ENCODE peak calls at places on chromosomes 4 and X, in four cellular contexts. Z is heart right ventricle, X is dorsolateral prefrontal cortex, P is uterus. H is an unnamed sample.

GRCh38 chr4:101269682-101270081 is 77.6 kb downstream of the PPP3CA start:
- DNase-seq in Z (no peak), X (no peak), P (no peak), H (no peak)

GRCh38 chr4:150150545-150151156 is 72.4 kb downstream of the DCLK2 start:
- DNase-seq in Z (peak), X (peak), P (no peak), H (no peak)

GRCh38 chr4:25378130-25378743 is 1.2 kb downstream of the ANAPC4 start:
- DNase-seq in Z (no peak), X (no peak), P (no peak), H (no peak)

GRCh38 chrX:134679226-134679625 is 21.0 kb upstream of the PLAC1 start:
- DNase-seq in Z (no peak), X (no peak), P (peak), H (no peak)

GRCh38 chrX:87583679-87584078 is 66.1 kb downstream of the KLHL4 start:
- DNase-seq in Z (no peak), X (no peak), P (no peak), H (no peak)

GRCh38 chrX:3204606-3205005 is 141.8 kb downstream of the MXRA5 start:
- DNase-seq in Z (no peak), X (no peak), P (no peak), H (no peak)

GRCh38 chr4:47913858-47914218 is 545 bp downstream of the NFXL1 start:
- DNase-seq in Z (peak), X (peak), P (peak), H (no peak)

GRCh38 chrX:17706676-17707075 is 30.6 kb upstream of the SCML1 start:
- DNase-seq in Z (no peak), X (no peak), P (peak), H (no peak)

GRCh38 chrX:13383907-13384306 is 64.1 kb upstream of the ATXN3L start:
- DNase-seq in Z (no peak), X (no peak), P (no peak), H (no peak)

GRCh38 chr4:169044723-169045447 is 34.8 kb upstream of the CBR4 start:
- DNase-seq in Z (no peak), X (no peak), P (no peak), H (no peak)

GRCh38 chr4:18105023-18106011 is 83.8 kb upstream of the LCORL start:
- DNase-seq in Z (no peak), X (no peak), P (no peak), H (no peak)

GRCh38 chrX:26050099-26050498 is 88.0 kb upstream of the MAGEB18 start:
- DNase-seq in Z (no peak), X (no peak), P (no peak), H (no peak)

GRCh38 chr4:153542835-153543234 is 76.7 kb downstream of the TMEM131L start:
- DNase-seq in Z (no peak), X (no peak), P (no peak), H (no peak)

GRCh38 chrX:41148553-41148952 is 63.3 kb downstream of the USP9X start:
- DNase-seq in Z (no peak), X (no peak), P (no peak), H (no peak)

GRCh38 chrX:14064632-14065432 is 35.1 kb upstream of the GEMIN8 start:
- DNase-seq in Z (no peak), X (no peak), P (no peak), H (no peak)

DNA sequence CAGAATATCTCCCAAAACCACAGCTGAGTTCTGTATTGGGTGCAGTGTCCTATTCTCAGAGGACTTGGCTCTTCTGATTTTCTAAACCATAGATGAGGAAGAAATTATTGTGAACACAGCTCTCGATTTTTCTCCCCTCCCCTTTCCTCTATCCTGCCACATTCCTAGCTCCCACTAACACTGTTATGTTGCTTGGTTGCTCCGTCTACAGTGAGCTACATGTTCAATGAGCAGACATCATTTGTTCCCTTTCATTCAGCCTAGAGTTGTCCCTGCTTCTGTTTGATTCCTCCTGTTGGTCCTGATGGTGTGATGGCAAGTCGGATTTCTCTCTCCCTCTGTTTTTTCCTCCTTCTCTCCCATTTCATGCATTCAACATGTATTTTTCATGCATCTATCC is 65.9 kb downstream of the DIPK2B start:
- DNase-seq in Z (no peak), X (no peak), P (no peak), H (no peak)
- H3K27ac ChIP-seq in Z (peak), X (peak), P (peak), H (no peak)

DNA sequence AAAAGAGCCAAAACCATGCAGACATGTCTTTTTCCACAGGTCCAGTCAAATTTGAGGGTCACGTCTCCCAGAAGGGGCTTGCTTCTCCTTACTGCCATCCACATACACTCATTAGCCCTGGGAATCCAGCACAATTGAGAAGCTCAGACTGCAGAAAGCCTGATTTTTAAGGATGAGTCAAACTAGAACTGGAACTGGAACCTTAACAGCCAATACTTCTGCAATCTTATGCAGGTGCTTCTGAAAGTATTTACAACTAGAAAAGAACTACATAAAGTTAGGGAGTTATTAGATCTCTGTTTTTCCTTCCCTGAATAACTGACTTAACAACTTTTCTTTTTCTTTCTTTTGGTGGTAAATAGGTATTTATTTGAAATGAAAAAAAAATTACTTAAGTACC is 86.3 kb downstream of the CDS1 start:
- DNase-seq in Z (no peak), X (no peak), P (no peak), H (no peak)
- H3K27ac ChIP-seq in Z (no peak), X (no peak), P (no peak), H (no peak)

DNA sequence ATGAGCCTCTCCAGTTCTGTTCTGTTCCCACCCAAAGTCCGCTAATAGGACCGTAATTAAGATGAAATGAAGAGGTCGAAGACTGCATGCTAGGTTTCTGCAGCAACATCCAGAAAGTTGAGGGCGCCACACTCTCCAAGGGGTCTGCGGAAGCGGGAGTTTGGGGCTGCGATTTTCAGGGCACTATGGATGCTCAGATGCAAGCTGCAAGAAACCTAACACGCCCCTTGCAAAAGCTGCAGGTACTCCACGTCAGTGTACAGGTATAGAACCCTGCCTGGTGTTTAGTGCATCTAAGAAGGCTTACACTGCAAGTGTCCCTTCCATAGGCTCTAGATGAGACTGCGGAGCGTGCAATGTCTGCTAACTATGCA is 61.4 kb downstream of the RHOXF2B start:
- DNase-seq in Z (no peak), X (no peak), P (no peak), H (no peak)
- H3K27ac ChIP-seq in Z (no peak), X (no peak), P (no peak), H (no peak)

DNA sequence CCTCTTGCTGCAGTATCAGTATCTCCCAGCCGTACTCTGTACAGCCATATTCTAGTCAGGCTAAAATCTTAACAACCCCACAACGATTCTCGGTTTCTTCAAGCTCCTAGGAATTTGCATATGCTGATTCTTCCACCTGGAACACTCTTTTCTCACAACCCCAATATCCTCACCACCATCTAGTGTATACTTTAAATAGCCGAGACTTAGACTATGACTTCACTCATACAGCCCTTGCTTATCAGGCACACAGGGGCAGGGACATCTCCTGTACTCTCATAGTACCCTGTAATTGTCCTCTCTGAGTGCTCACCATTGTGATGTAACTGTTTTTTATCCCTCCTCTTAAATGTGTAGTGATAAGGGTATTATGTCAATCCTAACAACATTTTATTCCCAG is 2126.4 kb upstream of the TENM3 start:
- DNase-seq in Z (no peak), X (no peak), P (no peak), H (no peak)
- H3K27ac ChIP-seq in Z (no peak), X (no peak), P (no peak), H (no peak)

DNA sequence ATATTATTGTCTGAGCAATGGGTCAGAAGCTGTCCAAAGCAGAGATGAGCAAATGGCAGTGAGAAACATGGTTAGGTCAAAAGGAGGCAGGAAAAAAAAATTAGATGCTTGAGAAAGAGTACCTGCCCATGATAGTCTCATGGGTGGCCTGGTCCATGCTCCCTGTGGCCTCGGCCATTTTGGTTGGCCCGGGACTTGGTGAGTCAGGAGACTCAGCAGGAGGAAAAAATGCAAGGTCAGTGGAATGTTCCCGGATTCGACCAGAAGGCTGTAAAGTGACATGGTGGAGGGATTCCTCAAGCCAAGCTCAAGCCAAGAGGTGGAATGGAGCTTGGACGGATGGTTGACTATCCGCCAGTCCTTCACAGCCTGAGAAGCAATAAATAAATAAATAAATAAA is 236.7 kb downstream of the ASMT start:
- DNase-seq in Z (no peak), X (no peak), P (no peak), H (no peak)
- H3K27ac ChIP-seq in Z (peak), X (no peak), P (no peak), H (no peak)

DNA sequence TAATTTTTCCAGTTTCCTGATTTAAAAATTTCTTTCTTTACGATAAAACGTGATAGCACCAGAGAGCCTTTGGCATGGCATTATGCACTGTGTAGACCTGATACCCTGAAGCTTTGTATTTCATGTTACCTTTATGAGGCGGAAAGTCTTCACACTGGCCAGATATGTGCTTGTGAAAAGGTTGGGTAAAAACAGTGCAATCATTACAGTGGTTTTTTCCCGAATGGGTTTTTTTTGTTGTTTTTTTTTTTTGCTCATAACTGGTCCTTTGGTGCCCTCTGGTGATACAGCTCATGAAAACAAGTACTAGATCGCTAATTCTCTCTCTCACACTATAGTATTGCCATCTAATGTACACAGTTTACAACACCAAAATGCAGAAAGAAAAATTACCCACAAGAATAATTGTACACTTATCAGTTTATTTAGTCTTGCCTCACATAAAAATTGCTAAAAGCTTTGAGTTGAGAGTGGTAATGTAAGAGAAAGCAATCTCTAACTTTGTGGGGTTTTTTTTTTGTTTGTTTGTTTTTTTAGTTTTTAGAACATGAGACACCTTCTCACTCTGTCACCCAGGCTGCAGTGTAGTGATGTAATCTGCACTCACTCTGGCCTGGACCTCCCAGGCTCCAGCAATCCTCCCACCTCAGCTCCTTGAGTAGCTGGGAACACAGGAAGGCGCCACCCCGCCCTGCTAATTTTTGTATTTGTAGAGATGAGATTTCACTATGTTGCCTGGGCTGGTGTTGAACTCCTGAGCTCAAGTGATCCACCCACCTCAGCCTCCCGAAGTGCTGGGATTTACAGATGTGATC is 21.3 kb downstream of the SPCS3 start:
- DNase-seq in Z (no peak), X (no peak), P (no peak), H (no peak)
- H3K27ac ChIP-seq in Z (no peak), X (no peak), P (peak), H (no peak)

DNA sequence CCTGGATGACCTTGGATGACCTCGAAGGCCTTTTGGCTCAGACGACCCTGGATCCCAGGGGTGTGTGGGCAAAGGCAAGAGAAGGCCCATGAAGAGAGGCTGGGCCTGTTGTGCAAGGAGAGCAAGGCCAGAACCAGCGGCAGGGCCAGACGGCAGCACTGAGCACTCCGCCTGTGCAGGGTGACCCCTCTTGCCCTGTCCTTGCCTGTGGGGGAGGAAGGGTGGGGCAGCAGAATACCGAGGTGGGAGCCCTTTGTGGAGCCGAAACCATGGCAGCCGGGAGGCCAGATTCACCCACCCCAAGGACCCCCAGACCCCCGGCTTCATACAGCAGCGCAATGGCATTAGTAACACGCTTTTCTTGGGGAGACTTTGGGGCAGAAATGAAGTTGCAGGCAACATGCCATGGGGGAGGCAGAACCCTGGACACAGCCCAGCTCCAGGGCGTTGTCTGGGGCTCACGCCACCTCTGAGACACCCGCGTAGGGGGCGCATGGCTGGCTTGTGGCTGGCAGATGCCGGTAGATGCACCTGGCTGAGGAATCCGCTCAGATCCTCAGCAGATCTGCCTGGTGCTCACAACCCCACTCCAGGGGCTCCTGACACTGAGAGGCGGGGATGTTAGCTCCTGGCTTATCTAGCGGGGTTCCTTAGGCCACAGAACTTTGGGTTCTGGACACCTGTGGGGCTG is 114.5 kb downstream of the FAM53A start:
- DNase-seq in Z (peak), X (no peak), P (no peak), H (peak)
- H3K27ac ChIP-seq in Z (no peak), X (no peak), P (no peak), H (no peak)

H was measured in right cardiac atrium.